ENCODE peak calls at places on chromosomes 16 and 17, in six cellular contexts. Z, Q, C, H, E and L are unnamed samples. For H3K36me3, the result is how much of the 10 kb centered on the place peaks cover.

GRCh38 chr17:64255764-64256163 is 7.3 kb downstream of the TEX2 start:
- DNase-seq in Z (no peak), Q (no peak), C (no peak), H (no peak), E (no peak), L (no peak)

GRCh38 chr16:87161822-87162676 is 155.1 kb downstream of the C16orf95 start:
- DNase-seq in Z (no peak), Q (no peak), C (no peak), H (no peak), E (peak), L (no peak)

GRCh38 chr17:28712037-28712704 is 483 bp upstream of the PROCA1 start:
- DNase-seq in Z (no peak), Q (no peak), C (no peak), H (peak), E (no peak), L (no peak)

GRCh38 chr17:80441133-80441578 is 26.2 kb downstream of the ENDOV start:
- DNase-seq in Z (no peak), Q (no peak), C (peak), H (no peak), E (no peak), L (no peak)

GRCh38 chr17:31115168-31115567 is 20.4 kb downstream of the NF1 start:
- DNase-seq in Z (no peak), Q (no peak), C (no peak), H (no peak), E (no peak), L (no peak)

GRCh38 chr16:2476345-2476720 is 1.4 kb downstream of the TBC1D24 start:
- DNase-seq in Z (no peak), Q (no peak), C (no peak), H (no peak), E (no peak), L (no peak)

GRCh38 chr17:17072546-17072945 is 30.3 kb downstream of the MPRIP start:
- DNase-seq in Z (no peak), Q (no peak), C (no peak), H (no peak), E (no peak), L (peak)

GRCh38 chr17:34249497-34249877 is 5.6 kb upstream of the CCL2 start:
- DNase-seq in Z (no peak), Q (no peak), C (no peak), H (no peak), E (no peak), L (peak)

GRCh38 chr17:77709594-77709993 is 248.9 kb upstream of the TNRC6C start:
- DNase-seq in Z (peak), Q (no peak), C (no peak), H (no peak), E (no peak), L (no peak)

GRCh38 chr16:86337581-86338402 is 172.5 kb upstream of the FOXF1 start:
- DNase-seq in Z (no peak), Q (no peak), C (no peak), H (no peak), E (no peak), L (no peak)

GRCh38 chr17:68456529-68457167 is 648 bp downstream of the WIPI1 start:
- DNase-seq in Z (peak), Q (peak), C (peak), H (no peak), E (peak), L (peak)

GRCh38 chr17:9645858-9646555 is 690 bp downstream of the USP43 start:
- DNase-seq in Z (peak), Q (peak), C (no peak), H (no peak), E (peak), L (peak)

GRCh38 chr16:9039208-9039607 is 52.2 kb upstream of the HAPSTR1 start:
- DNase-seq in Z (no peak), Q (no peak), C (peak), H (no peak), E (no peak), L (no peak)

GRCh38 chr16:31484491-31485171 is 1.7 kb downstream of the SLC5A2 start:
- DNase-seq in Z (no peak), Q (peak), C (no peak), H (no peak), E (peak), L (peak)

GRCh38 chr17:43019418-43019817 is 2.8 kb downstream of the VAT1 start:
- DNase-seq in Z (no peak), Q (peak), C (no peak), H (no peak), E (no peak), L (no peak)

GRCh38 chr17:40825596-40825995 is 3.2 kb upstream of the KRT10 start:
- DNase-seq in Z (no peak), Q (no peak), C (peak), H (no peak), E (no peak), L (no peak)

GRCh38 chr16:87723224-87723619 is 42.6 kb downstream of the KLHDC4 start:
- DNase-seq in Z (no peak), Q (peak), C (peak), H (no peak), E (peak), L (peak)

GRCh38 chr17:18040287-18040858 is 1.2 kb downstream of the GID4 start:
- DNase-seq in Z (no peak), Q (peak), C (no peak), H (no peak), E (no peak), L (no peak)

GRCh38 chr17:43613911-43614310 is 47.8 kb downstream of the MEOX1 start:
- DNase-seq in Z (no peak), Q (no peak), C (no peak), H (no peak), E (no peak), L (no peak)

GRCh38 chr16:85555549-85556455 is 57.3 kb upstream of the GSE1 start:
- DNase-seq in Z (no peak), Q (peak), C (no peak), H (no peak), E (peak), L (peak)

GRCh38 chr17:58694302-58694701 is 1.9 kb downstream of the RAD51C start:
- DNase-seq in Z (no peak), Q (no peak), C (no peak), H (no peak), E (no peak), L (no peak)

GRCh38 chr17:58694826-58695225 is 2.4 kb downstream of the RAD51C start:
- DNase-seq in Z (no peak), Q (no peak), C (no peak), H (no peak), E (no peak), L (no peak)

GRCh38 chr17:58692239-58693055 is at the start of gene RAD51C:
- DNase-seq in Z (peak), Q (peak), C (peak), H (peak), E (peak), L (peak)

GRCh38 chr17:58693208-58693607 is 806 bp downstream of the RAD51C start:
- DNase-seq in Z (no peak), Q (no peak), C (no peak), H (no peak), E (peak), L (no peak)

DNA sequence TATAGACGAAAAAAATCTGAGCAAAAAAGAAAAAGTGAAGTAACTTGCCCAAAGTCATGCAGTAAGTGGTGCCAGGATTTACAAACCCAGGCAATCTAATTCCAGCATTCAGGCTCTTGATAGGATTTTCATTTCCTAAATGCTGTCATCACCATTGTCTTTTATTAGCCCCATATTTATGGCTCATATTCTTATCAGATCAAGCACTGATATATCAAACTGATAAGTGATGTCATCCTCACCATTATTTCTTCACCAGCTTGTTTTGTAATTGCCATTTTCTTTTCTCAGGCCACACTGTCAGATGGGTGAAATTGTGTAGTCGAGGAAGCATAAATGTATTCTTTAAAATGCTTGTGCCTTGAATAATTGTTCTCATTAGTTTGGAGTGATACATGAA is 1.3 kb downstream of the RAD51C start:
- DNase-seq in Z (no peak), Q (no peak), C (no peak), H (no peak), E (no peak), L (no peak)
- H3K36me3 ChIP-seq in Z (under half), Q (under half), C (under half), H (under half), E (under half), L (under half)

GRCh38 chr17:5121186-5121841 is 5.5 kb downstream of the USP6 start:
- DNase-seq in Z (no peak), Q (no peak), C (no peak), H (no peak), E (no peak), L (no peak)
- H3K27ac ChIP-seq in Z (no peak), Q (no peak), C (no peak), H (no peak), E (no peak), L (no peak)

DNA sequence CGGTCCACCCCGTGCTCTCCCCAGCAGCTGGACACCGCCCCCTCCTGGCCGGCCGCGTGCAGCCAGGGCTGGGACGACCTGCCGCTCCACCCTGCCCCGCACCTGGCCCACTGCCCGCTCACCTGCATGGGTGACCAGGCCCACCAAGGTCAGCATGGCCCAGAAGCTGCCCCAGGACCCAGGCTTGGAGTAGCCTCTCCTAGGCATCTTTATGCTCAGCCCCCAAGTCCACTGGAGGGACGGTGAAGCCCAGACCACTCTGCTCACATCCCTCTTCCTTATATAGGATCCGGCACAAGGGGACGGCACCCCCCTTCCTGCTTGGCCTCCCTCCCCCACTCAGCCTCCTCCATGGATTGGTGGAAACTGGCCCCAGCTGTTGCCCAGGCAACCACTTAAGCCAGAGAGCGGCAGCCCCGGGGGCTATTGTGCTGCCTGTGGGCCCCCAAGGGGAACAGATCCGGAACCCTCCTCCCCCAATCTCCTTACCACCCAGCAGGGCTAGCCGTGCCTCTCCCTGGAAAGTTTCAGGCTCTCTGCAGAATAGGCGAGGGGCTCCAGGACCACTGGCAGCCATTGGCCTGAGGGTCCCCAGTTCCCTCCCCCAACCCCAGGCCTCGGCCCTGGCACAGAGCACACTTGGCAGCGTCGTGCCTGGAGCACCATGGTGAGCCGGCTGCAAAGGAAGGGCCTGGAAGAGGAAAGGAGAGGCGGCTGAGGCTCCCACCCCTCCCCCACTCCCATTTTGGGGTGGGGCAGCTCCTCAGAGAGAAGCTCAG is at the start of gene BTBD17:
- DNase-seq in Z (no peak), Q (peak), C (no peak), H (no peak), E (peak), L (peak)
- H3K4me3 ChIP-seq in Z (no peak), Q (no peak), C (no peak), H (no peak), E (no peak), L (no peak)

DNA sequence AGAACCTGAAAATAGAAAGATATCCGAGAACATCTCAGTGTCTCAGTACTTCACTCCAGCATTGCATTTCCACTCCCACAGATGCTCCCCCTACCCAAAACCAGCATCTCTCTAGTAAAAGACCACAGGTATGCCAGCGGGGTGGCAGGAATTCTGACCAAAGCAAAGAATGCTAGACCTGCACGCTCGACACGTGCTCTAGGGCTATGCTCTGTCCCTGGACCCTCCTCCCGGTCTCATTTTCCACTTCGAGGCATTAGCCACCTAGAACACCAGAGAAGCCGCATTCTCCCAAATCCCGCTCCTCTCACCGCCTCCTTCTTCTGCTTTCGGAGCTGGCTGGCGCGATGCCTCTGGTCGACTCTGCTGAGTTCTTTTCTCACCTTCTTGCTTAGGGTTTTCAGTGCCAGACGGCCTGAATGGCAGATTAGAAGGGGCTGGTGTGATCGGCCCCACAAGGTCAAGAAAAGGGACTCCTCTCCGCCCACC is 487 bp downstream of the TSR1 start:
- DNase-seq in Z (no peak), Q (no peak), C (no peak), H (no peak), E (no peak), L (peak)
- H3K36me3 ChIP-seq in Z (under half), Q (under half), C (under half), H (under half), E (under half), L (under half)

GRCh38 chr17:66468241-66469087 is 166.1 kb downstream of the PRKCA start:
- DNase-seq in Z (no peak), Q (no peak), C (peak), H (no peak), E (peak), L (no peak)
- H3K27ac ChIP-seq in Z (no peak), Q (no peak), C (peak), H (no peak), E (peak), L (no peak)

GRCh38 chr16:57801098-57801855 is 1.0 kb downstream of the KIFC3 start:
- DNase-seq in Z (no peak), Q (no peak), C (peak), H (no peak), E (peak), L (no peak)

GRCh38 chr16:57800213-57801097 is 1.8 kb downstream of the KIFC3 start:
- DNase-seq in Z (no peak), Q (peak), C (no peak), H (no peak), E (no peak), L (no peak)

GRCh38 chr16:57802635-57803412 is 533 bp upstream of the KIFC3 start:
- DNase-seq in Z (no peak), Q (no peak), C (peak), H (no peak), E (peak), L (peak)

GRCh38 chr16:57803413-57803990 is 1.2 kb upstream of the KIFC3 start:
- DNase-seq in Z (no peak), Q (no peak), C (no peak), H (no peak), E (no peak), L (no peak)

DNA sequence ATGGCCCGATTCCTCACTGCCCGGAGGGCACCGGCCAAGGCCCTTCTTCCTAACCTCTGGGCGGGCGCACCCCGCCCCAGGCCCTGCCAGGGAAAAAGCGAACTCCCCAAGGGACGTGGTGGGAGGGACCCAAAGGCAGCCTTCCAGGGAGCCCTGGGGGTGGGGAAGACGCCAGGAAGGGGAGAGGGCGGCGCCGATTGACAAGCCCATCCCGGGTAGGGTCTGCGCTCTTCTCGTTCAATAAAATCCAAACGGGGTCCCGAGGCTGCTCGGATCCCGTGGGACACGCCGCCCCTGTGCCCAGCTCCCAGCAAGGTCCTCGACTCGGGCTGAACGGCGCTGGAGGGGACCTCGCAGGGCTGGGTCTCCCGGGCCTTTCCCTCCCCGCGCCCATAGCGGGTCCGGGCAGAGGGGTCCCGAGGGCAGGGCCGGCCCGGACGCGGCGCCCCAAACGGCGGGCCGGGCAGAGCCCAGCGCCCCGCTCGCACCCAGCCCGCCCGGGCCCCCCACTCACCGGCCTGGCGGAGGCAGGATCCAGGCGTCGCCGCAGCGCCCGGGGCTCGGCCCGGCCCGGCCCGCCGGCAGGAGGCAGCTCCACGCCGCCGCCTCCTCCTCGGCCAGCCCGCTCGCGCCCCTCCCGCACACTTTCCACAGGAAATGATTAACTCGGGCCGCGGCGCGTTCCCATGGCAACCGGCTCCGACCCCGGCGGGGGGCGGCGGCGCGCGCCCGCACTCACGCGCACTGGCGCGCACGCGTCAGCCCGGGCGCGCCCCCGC is at the start of gene KIFC3:
- DNase-seq in Z (no peak), Q (peak), C (peak), H (peak), E (peak), L (peak)
- H3K4me3 ChIP-seq in Z (peak), Q (no peak), C (peak), H (peak), E (peak), L (no peak)

GRCh38 chr17:75494326-75494877 is 20.9 kb downstream of the CASKIN2 start:
- DNase-seq in Z (no peak), Q (no peak), C (no peak), H (no peak), E (no peak), L (no peak)
- H3K36me3 ChIP-seq in Z (under half), Q (under half), C (half or more), H (half or more), E (under half), L (under half)

DNA sequence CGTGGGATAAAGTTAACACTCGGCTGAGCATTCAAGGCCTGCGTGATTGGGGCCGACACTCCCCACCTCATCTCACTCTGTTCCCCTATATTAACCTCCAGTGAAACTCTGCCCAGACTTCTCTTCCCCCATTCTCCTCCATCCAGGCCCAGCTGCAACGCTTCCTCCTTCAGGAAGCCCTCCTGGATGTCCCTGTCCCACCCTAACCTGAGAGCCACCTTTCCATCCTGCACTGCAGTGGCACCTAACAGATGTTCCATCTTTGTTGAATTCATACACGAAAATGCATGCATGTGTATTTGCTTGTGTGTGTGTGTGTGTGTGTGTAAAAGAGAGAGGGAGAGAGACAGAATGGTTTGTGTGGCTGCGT is 32.6 kb upstream of the SBK1 start:
- DNase-seq in Z (no peak), Q (no peak), C (no peak), H (no peak), E (no peak), L (no peak)
- H3K27ac ChIP-seq in Z (no peak), Q (no peak), C (no peak), H (no peak), E (no peak), L (no peak)